ENCODE peak calls at places on chromosomes 11 and 22, in eight cellular contexts. One of them, this sample, is unnamed.

GRCh38 chr11:134728186-134728585 is 316.1 kb upstream of the B3GAT1 start:
- DNase-seq in CD8-positive, alpha-beta memory T cell: no peak
- DNase-seq in CD8-positive, alpha-beta T cell: no peak
- DNase-seq in left ventricle myocardium inferior: no peak
- DNase-seq in K562: no peak
- DNase-seq in esophagus squamous epithelium: no peak
- DNase-seq in right cardiac atrium: no peak
- DNase-seq in ovary: no peak
- DNase-seq in this sample: no peak

GRCh38 chr11:108859510-108859909 is 194.6 kb downstream of the DDX10 start:
- DNase-seq in CD8-positive, alpha-beta memory T cell: no peak
- DNase-seq in CD8-positive, alpha-beta T cell: no peak
- DNase-seq in left ventricle myocardium inferior: no peak
- DNase-seq in K562: no peak
- DNase-seq in esophagus squamous epithelium: no peak
- DNase-seq in right cardiac atrium: no peak
- DNase-seq in ovary: no peak
- DNase-seq in this sample: no peak

GRCh38 chr22:25223269-25223850 is 3.9 kb downstream of the CRYBB2 start:
- DNase-seq in CD8-positive, alpha-beta memory T cell: no peak
- DNase-seq in CD8-positive, alpha-beta T cell: no peak
- DNase-seq in left ventricle myocardium inferior: no peak
- DNase-seq in K562: no peak
- DNase-seq in esophagus squamous epithelium: no peak
- DNase-seq in right cardiac atrium: no peak
- DNase-seq in ovary: no peak
- DNase-seq in this sample: no peak

GRCh38 chr11:133797542-133797941 is 47.8 kb downstream of the SPATA19 start:
- DNase-seq in CD8-positive, alpha-beta memory T cell: no peak
- DNase-seq in CD8-positive, alpha-beta T cell: no peak
- DNase-seq in left ventricle myocardium inferior: no peak
- DNase-seq in K562: no peak
- DNase-seq in esophagus squamous epithelium: no peak
- DNase-seq in right cardiac atrium: no peak
- DNase-seq in ovary: no peak
- DNase-seq in this sample: no peak

GRCh38 chr11:70100283-70100610 is 22.1 kb downstream of the ANO1 start:
- DNase-seq in CD8-positive, alpha-beta memory T cell: no peak
- DNase-seq in CD8-positive, alpha-beta T cell: no peak
- DNase-seq in left ventricle myocardium inferior: no peak
- DNase-seq in K562: no peak
- DNase-seq in esophagus squamous epithelium: no peak
- DNase-seq in right cardiac atrium: no peak
- DNase-seq in ovary: no peak
- DNase-seq in this sample: peak; percentile 35

GRCh38 chr11:35185696-35186095 is 46.7 kb downstream of the CD44 start:
- DNase-seq in CD8-positive, alpha-beta memory T cell: no peak
- DNase-seq in CD8-positive, alpha-beta T cell: no peak
- DNase-seq in left ventricle myocardium inferior: no peak
- DNase-seq in K562: no peak
- DNase-seq in esophagus squamous epithelium: no peak
- DNase-seq in right cardiac atrium: no peak
- DNase-seq in ovary: no peak
- DNase-seq in this sample: no peak

GRCh38 chr22:24801906-24802504 is 4.0 kb upstream of the SGSM1 start:
- DNase-seq in CD8-positive, alpha-beta memory T cell: no peak
- DNase-seq in CD8-positive, alpha-beta T cell: no peak
- DNase-seq in left ventricle myocardium inferior: no peak
- DNase-seq in K562: no peak
- DNase-seq in esophagus squamous epithelium: no peak
- DNase-seq in right cardiac atrium: no peak
- DNase-seq in ovary: no peak
- DNase-seq in this sample: no peak

GRCh38 chr22:36360871-36361383 is 26.8 kb downstream of the MYH9 start:
- DNase-seq in CD8-positive, alpha-beta memory T cell: no peak
- DNase-seq in CD8-positive, alpha-beta T cell: no peak
- DNase-seq in left ventricle myocardium inferior: no peak
- DNase-seq in K562: no peak
- DNase-seq in esophagus squamous epithelium: no peak
- DNase-seq in right cardiac atrium: no peak
- DNase-seq in ovary: no peak
- DNase-seq in this sample: no peak

GRCh38 chr11:65489706-65490310 is 9.0 kb upstream of the MALAT1 start:
- DNase-seq in CD8-positive, alpha-beta memory T cell: no peak
- DNase-seq in CD8-positive, alpha-beta T cell: no peak
- DNase-seq in left ventricle myocardium inferior: no peak
- DNase-seq in K562: no peak
- DNase-seq in esophagus squamous epithelium: no peak
- DNase-seq in right cardiac atrium: peak; percentile 67
- DNase-seq in ovary: peak; percentile 65
- DNase-seq in this sample: peak; percentile 49

GRCh38 chr11:62666259-62666926 is 1.3 kb downstream of the CSKMT start:
- DNase-seq in CD8-positive, alpha-beta memory T cell: no peak
- DNase-seq in CD8-positive, alpha-beta T cell: no peak
- DNase-seq in left ventricle myocardium inferior: no peak
- DNase-seq in K562: peak; percentile 20
- DNase-seq in esophagus squamous epithelium: no peak
- DNase-seq in right cardiac atrium: no peak
- DNase-seq in ovary: no peak
- DNase-seq in this sample: no peak

GRCh38 chr22:20111689-20112622 is 3.9 kb upstream of the RANBP1 start:
- DNase-seq in CD8-positive, alpha-beta memory T cell: no peak
- DNase-seq in CD8-positive, alpha-beta T cell: no peak
- DNase-seq in left ventricle myocardium inferior: peak; percentile 13
- DNase-seq in K562: no peak
- DNase-seq in esophagus squamous epithelium: no peak
- DNase-seq in right cardiac atrium: peak; percentile 13
- DNase-seq in ovary: no peak
- DNase-seq in this sample: peak; percentile 8

GRCh38 chr11:67006029-67006884 is 16.7 kb upstream of the SYT12 start:
- DNase-seq in CD8-positive, alpha-beta memory T cell: no peak
- DNase-seq in CD8-positive, alpha-beta T cell: no peak
- DNase-seq in left ventricle myocardium inferior: no peak
- DNase-seq in K562: peak; percentile 92
- DNase-seq in esophagus squamous epithelium: no peak
- DNase-seq in right cardiac atrium: peak; percentile 82
- DNase-seq in ovary: no peak
- DNase-seq in this sample: peak; percentile 88

GRCh38 chr11:103484545-103484944 is 375.3 kb downstream of the DYNC2H1 start:
- DNase-seq in CD8-positive, alpha-beta memory T cell: no peak
- DNase-seq in CD8-positive, alpha-beta T cell: no peak
- DNase-seq in left ventricle myocardium inferior: no peak
- DNase-seq in K562: no peak
- DNase-seq in esophagus squamous epithelium: no peak
- DNase-seq in right cardiac atrium: no peak
- DNase-seq in ovary: no peak
- DNase-seq in this sample: no peak

GRCh38 chr22:35386670-35387288 is 5.9 kb downstream of the HMOX1 start:
- DNase-seq in CD8-positive, alpha-beta memory T cell: no peak
- DNase-seq in CD8-positive, alpha-beta T cell: no peak
- DNase-seq in left ventricle myocardium inferior: no peak
- DNase-seq in K562: no peak
- DNase-seq in esophagus squamous epithelium: no peak
- DNase-seq in right cardiac atrium: no peak
- DNase-seq in ovary: no peak
- DNase-seq in this sample: no peak

GRCh38 chr11:115939726-115940421 is 435.7 kb upstream of the CADM1 start:
- DNase-seq in CD8-positive, alpha-beta memory T cell: no peak
- DNase-seq in CD8-positive, alpha-beta T cell: no peak
- DNase-seq in left ventricle myocardium inferior: no peak
- DNase-seq in K562: no peak
- DNase-seq in esophagus squamous epithelium: no peak
- DNase-seq in right cardiac atrium: no peak
- DNase-seq in ovary: no peak
- DNase-seq in this sample: no peak

GRCh38 chr11:35511666-35512065 is 13.8 kb downstream of the PAMR1 start:
- DNase-seq in CD8-positive, alpha-beta memory T cell: no peak
- DNase-seq in CD8-positive, alpha-beta T cell: no peak
- DNase-seq in left ventricle myocardium inferior: no peak
- DNase-seq in K562: no peak
- DNase-seq in esophagus squamous epithelium: no peak
- DNase-seq in right cardiac atrium: no peak
- DNase-seq in ovary: no peak
- DNase-seq in this sample: no peak

GRCh38 chr11:79982185-79982584 is 541.4 kb upstream of the TENM4 start:
- DNase-seq in CD8-positive, alpha-beta memory T cell: no peak
- DNase-seq in CD8-positive, alpha-beta T cell: no peak
- DNase-seq in left ventricle myocardium inferior: no peak
- DNase-seq in K562: no peak
- DNase-seq in esophagus squamous epithelium: no peak
- DNase-seq in right cardiac atrium: no peak
- DNase-seq in ovary: no peak
- DNase-seq in this sample: no peak

GRCh38 chr11:77196961-77197360 is 68.9 kb downstream of the MYO7A start:
- DNase-seq in CD8-positive, alpha-beta memory T cell: no peak
- DNase-seq in CD8-positive, alpha-beta T cell: no peak
- DNase-seq in left ventricle myocardium inferior: no peak
- DNase-seq in K562: no peak
- DNase-seq in esophagus squamous epithelium: no peak
- DNase-seq in right cardiac atrium: no peak
- DNase-seq in ovary: peak; percentile 1
- DNase-seq in this sample: no peak

GRCh38 chr11:116557261-116557660 is 215.5 kb downstream of the BUD13 start:
- DNase-seq in CD8-positive, alpha-beta memory T cell: no peak
- DNase-seq in CD8-positive, alpha-beta T cell: no peak
- DNase-seq in left ventricle myocardium inferior: no peak
- DNase-seq in K562: no peak
- DNase-seq in esophagus squamous epithelium: no peak
- DNase-seq in right cardiac atrium: no peak
- DNase-seq in ovary: no peak
- DNase-seq in this sample: no peak

GRCh38 chr11:18834754-18835466 is 43.3 kb upstream of the PTPN5 start:
- DNase-seq in CD8-positive, alpha-beta memory T cell: no peak
- DNase-seq in CD8-positive, alpha-beta T cell: no peak
- DNase-seq in left ventricle myocardium inferior: no peak
- DNase-seq in K562: no peak
- DNase-seq in esophagus squamous epithelium: no peak
- DNase-seq in right cardiac atrium: peak; percentile 14
- DNase-seq in ovary: no peak
- DNase-seq in this sample: no peak

GRCh38 chr11:37504925-37505324 is 906.9 kb upstream of the RAG2 start:
- DNase-seq in CD8-positive, alpha-beta memory T cell: no peak
- DNase-seq in CD8-positive, alpha-beta T cell: no peak
- DNase-seq in left ventricle myocardium inferior: no peak
- DNase-seq in K562: no peak
- DNase-seq in esophagus squamous epithelium: no peak
- DNase-seq in right cardiac atrium: no peak
- DNase-seq in ovary: no peak
- DNase-seq in this sample: no peak

GRCh38 chr22:38315801-38316339 is 1.4 kb downstream of the CSNK1E start:
- DNase-seq in CD8-positive, alpha-beta memory T cell: no peak
- DNase-seq in CD8-positive, alpha-beta T cell: peak; percentile 19
- DNase-seq in left ventricle myocardium inferior: no peak
- DNase-seq in K562: no peak
- DNase-seq in esophagus squamous epithelium: no peak
- DNase-seq in right cardiac atrium: no peak
- DNase-seq in ovary: no peak
- DNase-seq in this sample: no peak
- H3K4me1 ChIP-seq in CD8-positive, alpha-beta memory T cell: peaks cover 47% of the 10 kb centered on the region
- H3K4me1 ChIP-seq in CD8-positive, alpha-beta T cell: peaks cover 43% of the 10 kb centered on the region
- H3K4me1 ChIP-seq in left ventricle myocardium inferior: peaks cover 80% of the 10 kb centered on the region
- H3K4me1 ChIP-seq in K562: peaks cover 23% of the 10 kb centered on the region
- H3K4me1 ChIP-seq in esophagus squamous epithelium: peaks cover 81% of the 10 kb centered on the region
- H3K4me1 ChIP-seq in right cardiac atrium: peaks cover 32% of the 10 kb centered on the region
- H3K4me1 ChIP-seq in ovary: peaks cover 15% of the 10 kb centered on the region
- H3K4me1 ChIP-seq in this sample: peaks cover 38% of the 10 kb centered on the region

GRCh38 chr11:63887600-63887999 is 29.4 kb downstream of the RCOR2 start:
- DNase-seq in CD8-positive, alpha-beta memory T cell: no peak
- DNase-seq in CD8-positive, alpha-beta T cell: no peak
- DNase-seq in left ventricle myocardium inferior: no peak
- DNase-seq in K562: no peak
- DNase-seq in esophagus squamous epithelium: no peak
- DNase-seq in right cardiac atrium: no peak
- DNase-seq in ovary: no peak
- DNase-seq in this sample: no peak

GRCh38 chr11:63888170-63889086 is 28.5 kb downstream of the RCOR2 start:
- DNase-seq in CD8-positive, alpha-beta memory T cell: peak; percentile 70
- DNase-seq in CD8-positive, alpha-beta T cell: peak; percentile 76
- DNase-seq in left ventricle myocardium inferior: peak; percentile 44
- DNase-seq in K562: peak; percentile 91
- DNase-seq in esophagus squamous epithelium: no peak
- DNase-seq in right cardiac atrium: peak; percentile 53
- DNase-seq in ovary: peak; percentile 70
- DNase-seq in this sample: peak; percentile 62

GRCh38 chr11:63882555-63883242 is 34.3 kb downstream of the RCOR2 start:
- DNase-seq in CD8-positive, alpha-beta memory T cell: no peak
- DNase-seq in CD8-positive, alpha-beta T cell: peak; percentile 26
- DNase-seq in left ventricle myocardium inferior: peak; percentile 23
- DNase-seq in K562: no peak
- DNase-seq in esophagus squamous epithelium: no peak
- DNase-seq in right cardiac atrium: peak; percentile 37
- DNase-seq in ovary: no peak
- DNase-seq in this sample: peak; percentile 29

GRCh38 chr11:63880031-63880841 is 36.7 kb downstream of the RCOR2 start:
- DNase-seq in CD8-positive, alpha-beta memory T cell: no peak
- DNase-seq in CD8-positive, alpha-beta T cell: no peak
- DNase-seq in left ventricle myocardium inferior: no peak
- DNase-seq in K562: no peak
- DNase-seq in esophagus squamous epithelium: no peak
- DNase-seq in right cardiac atrium: no peak
- DNase-seq in ovary: no peak
- DNase-seq in this sample: no peak

GRCh38 chr11:63884191-63884590 is 32.8 kb downstream of the RCOR2 start:
- DNase-seq in CD8-positive, alpha-beta memory T cell: no peak
- DNase-seq in CD8-positive, alpha-beta T cell: no peak
- DNase-seq in left ventricle myocardium inferior: no peak
- DNase-seq in K562: no peak
- DNase-seq in esophagus squamous epithelium: no peak
- DNase-seq in right cardiac atrium: no peak
- DNase-seq in ovary: no peak
- DNase-seq in this sample: no peak
- H3K27ac ChIP-seq in CD8-positive, alpha-beta memory T cell: no peak overlapping the region
- H3K27ac ChIP-seq in CD8-positive, alpha-beta T cell: no peak overlapping the region
- H3K27ac ChIP-seq in left ventricle myocardium inferior: peak overlapping the region; percentile 2
- H3K27ac ChIP-seq in K562: no peak overlapping the region
- H3K27ac ChIP-seq in esophagus squamous epithelium: peak overlapping the region; percentile 3
- H3K27ac ChIP-seq in right cardiac atrium: no peak overlapping the region
- H3K27ac ChIP-seq in ovary: no peak overlapping the region
- H3K27ac ChIP-seq in this sample: no peak overlapping the region

DNA sequence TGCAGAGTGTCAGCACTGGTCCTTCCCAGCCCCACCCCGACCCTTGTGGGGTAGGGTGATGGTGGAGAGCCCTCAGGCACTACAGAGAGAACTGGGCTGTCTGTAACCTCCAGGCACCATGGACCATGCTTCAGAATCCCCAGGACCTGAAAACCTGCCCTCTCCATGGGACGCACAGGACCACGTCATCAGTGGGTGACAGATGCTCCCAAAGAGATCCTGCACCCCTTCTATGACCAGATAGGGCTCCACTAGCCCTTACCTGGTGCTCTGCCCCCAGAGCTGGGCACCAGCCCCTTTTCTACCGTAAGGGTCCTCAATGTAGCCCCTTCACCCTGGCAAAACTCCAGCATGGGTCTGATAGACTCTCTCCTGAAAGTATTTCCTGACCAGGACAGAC is 165.9 kb upstream of the NECTIN1 start:
- DNase-seq in CD8-positive, alpha-beta memory T cell: no peak
- DNase-seq in CD8-positive, alpha-beta T cell: no peak
- DNase-seq in left ventricle myocardium inferior: no peak
- DNase-seq in K562: no peak
- DNase-seq in esophagus squamous epithelium: no peak
- DNase-seq in right cardiac atrium: no peak
- DNase-seq in ovary: no peak
- DNase-seq in this sample: no peak
- H3K4me1 ChIP-seq in CD8-positive, alpha-beta memory T cell: no peaks in the 10 kb centered on the region
- H3K4me1 ChIP-seq in CD8-positive, alpha-beta T cell: no peaks in the 10 kb centered on the region
- H3K4me1 ChIP-seq in left ventricle myocardium inferior: peaks cover 20% of the 10 kb centered on the region
- H3K4me1 ChIP-seq in K562: no peaks in the 10 kb centered on the region
- H3K4me1 ChIP-seq in esophagus squamous epithelium: peaks cover 13% of the 10 kb centered on the region
- H3K4me1 ChIP-seq in right cardiac atrium: no peaks in the 10 kb centered on the region
- H3K4me1 ChIP-seq in ovary: no peaks in the 10 kb centered on the region
- H3K4me1 ChIP-seq in this sample: no peaks in the 10 kb centered on the region

GRCh38 chr11:73126804-73127480 is 15.2 kb downstream of the FCHSD2 start:
- DNase-seq in CD8-positive, alpha-beta memory T cell: no peak
- DNase-seq in CD8-positive, alpha-beta T cell: no peak
- DNase-seq in left ventricle myocardium inferior: no peak
- DNase-seq in K562: no peak
- DNase-seq in esophagus squamous epithelium: no peak
- DNase-seq in right cardiac atrium: no peak
- DNase-seq in ovary: no peak
- DNase-seq in this sample: no peak
- H3K27ac ChIP-seq in CD8-positive, alpha-beta memory T cell: no peak overlapping the region
- H3K27ac ChIP-seq in CD8-positive, alpha-beta T cell: no peak overlapping the region
- H3K27ac ChIP-seq in left ventricle myocardium inferior: peak overlapping the region; percentile 51
- H3K27ac ChIP-seq in K562: no peak overlapping the region
- H3K27ac ChIP-seq in esophagus squamous epithelium: no peak overlapping the region
- H3K27ac ChIP-seq in right cardiac atrium: no peak overlapping the region
- H3K27ac ChIP-seq in ovary: no peak overlapping the region
- H3K27ac ChIP-seq in this sample: no peak overlapping the region